ENCODE peak calls at places on chromosomes 1 and 21, in six cellular contexts. One of them, this sample, is unnamed.

GRCh38 chr1:243440406-243440805 is 184.6 kb downstream of the SDCCAG8 start:
- DNase-seq in GM04503: no peak
- DNase-seq in activated T-cell treated with anti-CD3 and anti-CD28 coated beads for 48 hours: no peak
- DNase-seq in suprapubic skin: no peak
- DNase-seq in ovary: no peak
- DNase-seq in activated CD4-positive, alpha-beta T cell treated with anti-CD3 and anti-CD28 coated beads for 1 hour: no peak
- DNase-seq in this sample: no peak

GRCh38 chr1:115476616-115477015 is 138.6 kb upstream of the NGF start:
- DNase-seq in ovary: no peak
- DNase-seq in activated T-cell treated with anti-CD3 and anti-CD28 coated beads for 48 hours: no peak
- DNase-seq in activated CD4-positive, alpha-beta T cell treated with anti-CD3 and anti-CD28 coated beads for 1 hour: no peak
- DNase-seq in GM04503: no peak
- DNase-seq in suprapubic skin: no peak
- DNase-seq in this sample: no peak

GRCh38 chr1:38285807-38286530 is 239.4 kb upstream of the POU3F1 start:
- DNase-seq in activated CD4-positive, alpha-beta T cell treated with anti-CD3 and anti-CD28 coated beads for 1 hour: no peak
- DNase-seq in GM04503: no peak
- DNase-seq in activated T-cell treated with anti-CD3 and anti-CD28 coated beads for 48 hours: no peak
- DNase-seq in ovary: no peak
- DNase-seq in suprapubic skin: no peak
- DNase-seq in this sample: no peak

GRCh38 chr1:42013881-42014470 is 95.3 kb upstream of the HIVEP3 start:
- DNase-seq in suprapubic skin: no peak
- DNase-seq in ovary: no peak
- DNase-seq in activated CD4-positive, alpha-beta T cell treated with anti-CD3 and anti-CD28 coated beads for 1 hour: no peak
- DNase-seq in GM04503: no peak
- DNase-seq in activated T-cell treated with anti-CD3 and anti-CD28 coated beads for 48 hours: no peak
- DNase-seq in this sample: peak

GRCh38 chr21:36946949-36947371 is 19.5 kb downstream of the HLCS start:
- DNase-seq in suprapubic skin: no peak
- DNase-seq in activated CD4-positive, alpha-beta T cell treated with anti-CD3 and anti-CD28 coated beads for 1 hour: no peak
- DNase-seq in GM04503: no peak
- DNase-seq in activated T-cell treated with anti-CD3 and anti-CD28 coated beads for 48 hours: no peak
- DNase-seq in ovary: no peak
- DNase-seq in this sample: no peak

GRCh38 chr1:118902299-118903270 is 85.6 kb downstream of the TBX15 start:
- DNase-seq in GM04503: no peak
- DNase-seq in ovary: no peak
- DNase-seq in activated T-cell treated with anti-CD3 and anti-CD28 coated beads for 48 hours: no peak
- DNase-seq in suprapubic skin: no peak
- DNase-seq in activated CD4-positive, alpha-beta T cell treated with anti-CD3 and anti-CD28 coated beads for 1 hour: no peak
- DNase-seq in this sample: no peak

GRCh38 chr1:5770981-5771765 is 221.1 kb downstream of the NPHP4 start:
- DNase-seq in ovary: peak
- DNase-seq in activated T-cell treated with anti-CD3 and anti-CD28 coated beads for 48 hours: no peak
- DNase-seq in activated CD4-positive, alpha-beta T cell treated with anti-CD3 and anti-CD28 coated beads for 1 hour: no peak
- DNase-seq in GM04503: no peak
- DNase-seq in suprapubic skin: no peak
- DNase-seq in this sample: no peak

GRCh38 chr1:8892026-8892425 is 13.5 kb upstream of the ENO1 start:
- DNase-seq in GM04503: no peak
- DNase-seq in activated CD4-positive, alpha-beta T cell treated with anti-CD3 and anti-CD28 coated beads for 1 hour: no peak
- DNase-seq in suprapubic skin: no peak
- DNase-seq in activated T-cell treated with anti-CD3 and anti-CD28 coated beads for 48 hours: no peak
- DNase-seq in ovary: no peak
- DNase-seq in this sample: no peak

GRCh38 chr1:55520861-55521260 is 305.7 kb upstream of the USP24 start:
- DNase-seq in activated T-cell treated with anti-CD3 and anti-CD28 coated beads for 48 hours: no peak
- DNase-seq in GM04503: no peak
- DNase-seq in activated CD4-positive, alpha-beta T cell treated with anti-CD3 and anti-CD28 coated beads for 1 hour: no peak
- DNase-seq in ovary: no peak
- DNase-seq in suprapubic skin: no peak
- DNase-seq in this sample: no peak

GRCh38 chr1:37056201-37056764 is 22.0 kb upstream of the GRIK3 start:
- DNase-seq in suprapubic skin: no peak
- DNase-seq in GM04503: no peak
- DNase-seq in ovary: no peak
- DNase-seq in activated CD4-positive, alpha-beta T cell treated with anti-CD3 and anti-CD28 coated beads for 1 hour: no peak
- DNase-seq in activated T-cell treated with anti-CD3 and anti-CD28 coated beads for 48 hours: no peak
- DNase-seq in this sample: no peak

GRCh38 chr1:66335859-66336640 is 197.9 kb upstream of the SGIP1 start:
- DNase-seq in GM04503: no peak
- DNase-seq in ovary: no peak
- DNase-seq in activated T-cell treated with anti-CD3 and anti-CD28 coated beads for 48 hours: peak
- DNase-seq in activated CD4-positive, alpha-beta T cell treated with anti-CD3 and anti-CD28 coated beads for 1 hour: peak
- DNase-seq in suprapubic skin: peak
- DNase-seq in this sample: peak

GRCh38 chr21:26845066-26845749 is at the start of gene ADAMTS1:
- DNase-seq in ovary: peak
- DNase-seq in activated T-cell treated with anti-CD3 and anti-CD28 coated beads for 48 hours: no peak
- DNase-seq in GM04503: peak
- DNase-seq in suprapubic skin: peak
- DNase-seq in activated CD4-positive, alpha-beta T cell treated with anti-CD3 and anti-CD28 coated beads for 1 hour: no peak
- DNase-seq in this sample: peak

GRCh38 chr1:81142099-81142776 is 658.5 kb upstream of the ADGRL2 start:
- DNase-seq in GM04503: peak
- DNase-seq in ovary: no peak
- DNase-seq in suprapubic skin: no peak
- DNase-seq in activated CD4-positive, alpha-beta T cell treated with anti-CD3 and anti-CD28 coated beads for 1 hour: no peak
- DNase-seq in activated T-cell treated with anti-CD3 and anti-CD28 coated beads for 48 hours: no peak
- DNase-seq in this sample: no peak

GRCh38 chr1:151282883-151283725 is 1.0 kb downstream of the ZNF687 start:
- DNase-seq in activated CD4-positive, alpha-beta T cell treated with anti-CD3 and anti-CD28 coated beads for 1 hour: no peak
- DNase-seq in suprapubic skin: peak
- DNase-seq in GM04503: no peak
- DNase-seq in activated T-cell treated with anti-CD3 and anti-CD28 coated beads for 48 hours: peak
- DNase-seq in ovary: no peak
- DNase-seq in this sample: no peak

GRCh38 chr1:225710804-225711203 is 57.9 kb upstream of the ENAH start:
- DNase-seq in ovary: no peak
- DNase-seq in activated T-cell treated with anti-CD3 and anti-CD28 coated beads for 48 hours: no peak
- DNase-seq in GM04503: peak
- DNase-seq in activated CD4-positive, alpha-beta T cell treated with anti-CD3 and anti-CD28 coated beads for 1 hour: no peak
- DNase-seq in suprapubic skin: no peak
- DNase-seq in this sample: no peak

GRCh38 chr1:222105393-222105737 is 363.5 kb upstream of the DUSP10 start:
- DNase-seq in activated T-cell treated with anti-CD3 and anti-CD28 coated beads for 48 hours: no peak
- DNase-seq in ovary: no peak
- DNase-seq in GM04503: no peak
- DNase-seq in suprapubic skin: no peak
- DNase-seq in activated CD4-positive, alpha-beta T cell treated with anti-CD3 and anti-CD28 coated beads for 1 hour: no peak
- DNase-seq in this sample: no peak

GRCh38 chr1:70140343-70140742 is 65.0 kb downstream of the LRRC40 start:
- DNase-seq in activated T-cell treated with anti-CD3 and anti-CD28 coated beads for 48 hours: no peak
- DNase-seq in ovary: peak
- DNase-seq in GM04503: peak
- DNase-seq in activated CD4-positive, alpha-beta T cell treated with anti-CD3 and anti-CD28 coated beads for 1 hour: no peak
- DNase-seq in suprapubic skin: no peak
- DNase-seq in this sample: no peak

GRCh38 chr1:66327582-66327981 is 206.4 kb upstream of the SGIP1 start:
- DNase-seq in activated T-cell treated with anti-CD3 and anti-CD28 coated beads for 48 hours: no peak
- DNase-seq in ovary: no peak
- DNase-seq in activated CD4-positive, alpha-beta T cell treated with anti-CD3 and anti-CD28 coated beads for 1 hour: no peak
- DNase-seq in GM04503: no peak
- DNase-seq in suprapubic skin: no peak
- DNase-seq in this sample: no peak

GRCh38 chr1:47760248-47760629 is 236.9 kb downstream of the TRABD2B start:
- DNase-seq in activated CD4-positive, alpha-beta T cell treated with anti-CD3 and anti-CD28 coated beads for 1 hour: no peak
- DNase-seq in GM04503: no peak
- DNase-seq in suprapubic skin: no peak
- DNase-seq in activated T-cell treated with anti-CD3 and anti-CD28 coated beads for 48 hours: no peak
- DNase-seq in ovary: no peak
- DNase-seq in this sample: no peak

GRCh38 chr21:41711416-41712023 is 55.3 kb downstream of the RIPK4 start:
- DNase-seq in suprapubic skin: no peak
- DNase-seq in ovary: no peak
- DNase-seq in GM04503: no peak
- DNase-seq in activated T-cell treated with anti-CD3 and anti-CD28 coated beads for 48 hours: no peak
- DNase-seq in activated CD4-positive, alpha-beta T cell treated with anti-CD3 and anti-CD28 coated beads for 1 hour: no peak
- DNase-seq in this sample: no peak

GRCh38 chr1:90709535-90709934 is 7.6 kb downstream of the BARHL2 start:
- DNase-seq in ovary: no peak
- DNase-seq in suprapubic skin: no peak
- DNase-seq in activated T-cell treated with anti-CD3 and anti-CD28 coated beads for 48 hours: no peak
- DNase-seq in activated CD4-positive, alpha-beta T cell treated with anti-CD3 and anti-CD28 coated beads for 1 hour: no peak
- DNase-seq in GM04503: no peak
- DNase-seq in this sample: no peak

GRCh38 chr1:236142358-236143103 is at the start of gene GPR137B:
- DNase-seq in activated CD4-positive, alpha-beta T cell treated with anti-CD3 and anti-CD28 coated beads for 1 hour: peak
- DNase-seq in activated T-cell treated with anti-CD3 and anti-CD28 coated beads for 48 hours: peak
- DNase-seq in suprapubic skin: no peak
- DNase-seq in GM04503: no peak
- DNase-seq in ovary: peak
- DNase-seq in this sample: peak

GRCh38 chr21:44653656-44654575 is 543 bp downstream of the KRTAP12-4 start:
- DNase-seq in suprapubic skin: no peak
- DNase-seq in ovary: no peak
- DNase-seq in activated T-cell treated with anti-CD3 and anti-CD28 coated beads for 48 hours: no peak
- DNase-seq in GM04503: no peak
- DNase-seq in activated CD4-positive, alpha-beta T cell treated with anti-CD3 and anti-CD28 coated beads for 1 hour: peak
- DNase-seq in this sample: no peak

GRCh38 chr21:25512095-25513086 is 94.9 kb downstream of the MRPL39 start:
- DNase-seq in activated T-cell treated with anti-CD3 and anti-CD28 coated beads for 48 hours: no peak
- DNase-seq in suprapubic skin: no peak
- DNase-seq in activated CD4-positive, alpha-beta T cell treated with anti-CD3 and anti-CD28 coated beads for 1 hour: no peak
- DNase-seq in ovary: no peak
- DNase-seq in GM04503: no peak
- DNase-seq in this sample: no peak

This sample was measured in amygdala.